ENCODE peak calls at places on chromosomes 11 and 22, in six cellular contexts. One of them, this sample, is unnamed.

GRCh38 chr11:68032003-68032402 is 1.5 kb downstream of the NDUFS8 start:
- DNase-seq in left cardiac atrium: no peak
- DNase-seq in lower lobe of right lung: no peak
- DNase-seq in fibroblast of villous mesenchyme: no peak
- DNase-seq in HT1080: no peak
- DNase-seq in astrocyte of the spinal cord: no peak
- DNase-seq in this sample: no peak

GRCh38 chr11:114847599-114847998 is 169.3 kb downstream of the NXPE2 start:
- DNase-seq in left cardiac atrium: no peak
- DNase-seq in lower lobe of right lung: no peak
- DNase-seq in fibroblast of villous mesenchyme: no peak
- DNase-seq in HT1080: no peak
- DNase-seq in astrocyte of the spinal cord: no peak
- DNase-seq in this sample: no peak

GRCh38 chr11:78573271-78574035 is 1.2 kb downstream of the NARS2 start:
- DNase-seq in left cardiac atrium: no peak
- DNase-seq in lower lobe of right lung: no peak
- DNase-seq in fibroblast of villous mesenchyme: no peak
- DNase-seq in HT1080: no peak
- DNase-seq in astrocyte of the spinal cord: no peak
- DNase-seq in this sample: no peak

GRCh38 chr22:29632672-29633071 is 29.2 kb downstream of the NF2 start:
- DNase-seq in left cardiac atrium: no peak
- DNase-seq in lower lobe of right lung: no peak
- DNase-seq in fibroblast of villous mesenchyme: no peak
- DNase-seq in HT1080: peak
- DNase-seq in astrocyte of the spinal cord: no peak
- DNase-seq in this sample: no peak

GRCh38 chr11:69559181-69559580 is 77.7 kb downstream of the LINC01488 start:
- DNase-seq in left cardiac atrium: no peak
- DNase-seq in lower lobe of right lung: no peak
- DNase-seq in fibroblast of villous mesenchyme: no peak
- DNase-seq in HT1080: no peak
- DNase-seq in astrocyte of the spinal cord: no peak
- DNase-seq in this sample: no peak

GRCh38 chr11:75576445-75577049 is 14.5 kb downstream of the SERPINH1 start:
- DNase-seq in left cardiac atrium: no peak
- DNase-seq in lower lobe of right lung: peak
- DNase-seq in fibroblast of villous mesenchyme: peak
- DNase-seq in HT1080: no peak
- DNase-seq in astrocyte of the spinal cord: peak
- DNase-seq in this sample: peak

GRCh38 chr22:45971389-45972028 is 5.5 kb downstream of the WNT7B start:
- DNase-seq in left cardiac atrium: no peak
- DNase-seq in lower lobe of right lung: no peak
- DNase-seq in fibroblast of villous mesenchyme: no peak
- DNase-seq in HT1080: no peak
- DNase-seq in astrocyte of the spinal cord: no peak
- DNase-seq in this sample: no peak

GRCh38 chr11:60951909-60952741 is at the start of gene SLC15A3:
- DNase-seq in left cardiac atrium: peak
- DNase-seq in lower lobe of right lung: peak
- DNase-seq in fibroblast of villous mesenchyme: peak
- DNase-seq in HT1080: no peak
- DNase-seq in astrocyte of the spinal cord: no peak
- DNase-seq in this sample: peak

GRCh38 chr11:118434553-118435232 is 1.6 kb upstream of the KMT2A start:
- DNase-seq in left cardiac atrium: no peak
- DNase-seq in lower lobe of right lung: peak
- DNase-seq in fibroblast of villous mesenchyme: peak
- DNase-seq in HT1080: peak
- DNase-seq in astrocyte of the spinal cord: peak
- DNase-seq in this sample: no peak

GRCh38 chr11:107561688-107562087 is 3.8 kb downstream of the ALKBH8 start:
- DNase-seq in left cardiac atrium: no peak
- DNase-seq in lower lobe of right lung: no peak
- DNase-seq in fibroblast of villous mesenchyme: peak
- DNase-seq in HT1080: peak
- DNase-seq in astrocyte of the spinal cord: peak
- DNase-seq in this sample: peak

GRCh38 chr11:45091563-45092392 is 54.7 kb upstream of the PRDM11 start:
- DNase-seq in left cardiac atrium: no peak
- DNase-seq in lower lobe of right lung: no peak
- DNase-seq in fibroblast of villous mesenchyme: peak
- DNase-seq in HT1080: no peak
- DNase-seq in astrocyte of the spinal cord: no peak
- DNase-seq in this sample: peak

GRCh38 chr11:19525714-19526113 is 186.9 kb upstream of the NAV2 start:
- DNase-seq in left cardiac atrium: no peak
- DNase-seq in lower lobe of right lung: no peak
- DNase-seq in fibroblast of villous mesenchyme: no peak
- DNase-seq in HT1080: no peak
- DNase-seq in astrocyte of the spinal cord: no peak
- DNase-seq in this sample: no peak

GRCh38 chr11:70558651-70559050 is 160.3 kb downstream of the CTTN start:
- DNase-seq in left cardiac atrium: no peak
- DNase-seq in lower lobe of right lung: no peak
- DNase-seq in fibroblast of villous mesenchyme: no peak
- DNase-seq in HT1080: no peak
- DNase-seq in astrocyte of the spinal cord: no peak
- DNase-seq in this sample: no peak

GRCh38 chr11:14373941-14374646 is 15.1 kb upstream of the RRAS2 start:
- DNase-seq in left cardiac atrium: peak
- DNase-seq in lower lobe of right lung: no peak
- DNase-seq in fibroblast of villous mesenchyme: peak
- DNase-seq in HT1080: peak
- DNase-seq in astrocyte of the spinal cord: peak
- DNase-seq in this sample: no peak

GRCh38 chr11:6505577-6506240 is 8.6 kb downstream of the DNHD1 start:
- DNase-seq in left cardiac atrium: no peak
- DNase-seq in lower lobe of right lung: no peak
- DNase-seq in fibroblast of villous mesenchyme: peak
- DNase-seq in HT1080: peak
- DNase-seq in astrocyte of the spinal cord: peak
- DNase-seq in this sample: peak

GRCh38 chr22:35777335-35777975 is 59.8 kb downstream of the APOL5 start:
- DNase-seq in left cardiac atrium: no peak
- DNase-seq in lower lobe of right lung: no peak
- DNase-seq in fibroblast of villous mesenchyme: peak
- DNase-seq in HT1080: peak
- DNase-seq in astrocyte of the spinal cord: peak
- DNase-seq in this sample: peak

GRCh38 chr11:102293873-102294601 is 23.2 kb upstream of the BIRC3 start:
- DNase-seq in left cardiac atrium: no peak
- DNase-seq in lower lobe of right lung: no peak
- DNase-seq in fibroblast of villous mesenchyme: peak
- DNase-seq in HT1080: peak
- DNase-seq in astrocyte of the spinal cord: peak
- DNase-seq in this sample: peak

GRCh38 chr11:86151188-86152005 is 82.5 kb upstream of the PICALM start:
- DNase-seq in left cardiac atrium: peak
- DNase-seq in lower lobe of right lung: no peak
- DNase-seq in fibroblast of villous mesenchyme: no peak
- DNase-seq in HT1080: peak
- DNase-seq in astrocyte of the spinal cord: peak
- DNase-seq in this sample: no peak

GRCh38 chr11:95660038-95660437 is 129.5 kb downstream of the FAM76B start:
- DNase-seq in left cardiac atrium: no peak
- DNase-seq in lower lobe of right lung: no peak
- DNase-seq in fibroblast of villous mesenchyme: no peak
- DNase-seq in HT1080: no peak
- DNase-seq in astrocyte of the spinal cord: no peak
- DNase-seq in this sample: no peak

GRCh38 chr11:128420943-128421342 is 166.4 kb downstream of the ETS1 start:
- DNase-seq in left cardiac atrium: no peak
- DNase-seq in lower lobe of right lung: no peak
- DNase-seq in fibroblast of villous mesenchyme: peak
- DNase-seq in HT1080: no peak
- DNase-seq in astrocyte of the spinal cord: peak
- DNase-seq in this sample: peak

GRCh38 chr11:28090052-28090749 is 17.8 kb downstream of the KIF18A start:
- DNase-seq in left cardiac atrium: no peak
- DNase-seq in lower lobe of right lung: no peak
- DNase-seq in fibroblast of villous mesenchyme: peak
- DNase-seq in HT1080: no peak
- DNase-seq in astrocyte of the spinal cord: peak
- DNase-seq in this sample: no peak

GRCh38 chr22:41801147-41801819 is 804 bp downstream of the CCDC134 start:
- DNase-seq in left cardiac atrium: no peak
- DNase-seq in lower lobe of right lung: no peak
- DNase-seq in fibroblast of villous mesenchyme: no peak
- DNase-seq in HT1080: no peak
- DNase-seq in astrocyte of the spinal cord: no peak
- DNase-seq in this sample: no peak